ENCODE peak calls at places on chromosome 9, in six cellular contexts. B, G, N, V, R and L are unnamed samples.

GRCh38 chr9:89776795-89777194 is 172.0 kb downstream of the GADD45G start:
- DNase-seq in R (no peak), N (no peak), G (no peak), B (no peak), V (no peak), L (no peak)

GRCh38 chr9:109273869-109274268 is 47.0 kb downstream of the EPB41L4B start:
- DNase-seq in G (no peak), N (no peak), B (no peak), R (no peak), V (no peak), L (no peak)

GRCh38 chr9:136228107-136228875 is 17.3 kb downstream of the QSOX2 start:
- DNase-seq in B (no peak), R (no peak), N (peak), V (no peak), G (peak), L (peak)

GRCh38 chr9:89597711-89598707 is 6.8 kb upstream of the GADD45G start:
- DNase-seq in V (peak), G (peak), N (peak), R (peak), B (peak), L (peak)

GRCh38 chr9:7653262-7653661 is 146.3 kb downstream of the DMAC1 start:
- DNase-seq in R (no peak), G (no peak), V (no peak), N (no peak), B (no peak), L (no peak)

GRCh38 chr9:85522459-85523092 is 219.2 kb downstream of the AGTPBP1 start:
- DNase-seq in B (peak), N (peak), R (peak), G (peak), V (peak), L (no peak)

GRCh38 chr9:124248066-124248465 is 9.7 kb upstream of the NEK6 start:
- DNase-seq in V (no peak), N (no peak), B (no peak), R (no peak), G (no peak), L (peak)

GRCh38 chr9:135782946-135783345 is 81.0 kb downstream of the KCNT1 start:
- DNase-seq in V (no peak), B (no peak), G (no peak), R (no peak), N (no peak), L (no peak)

GRCh38 chr9:4987996-4988421 is 2.9 kb downstream of the JAK2 start:
- DNase-seq in N (peak), V (no peak), G (peak), B (peak), R (peak), L (no peak)

GRCh38 chr9:131454028-131454427 is 48.7 kb upstream of the POMT1 start:
- DNase-seq in V (no peak), B (no peak), G (no peak), N (no peak), R (no peak), L (no peak)

GRCh38 chr9:79663878-79664277 is 92.1 kb downstream of the TLE4 start:
- DNase-seq in R (no peak), N (no peak), G (no peak), B (no peak), V (no peak), L (no peak)

GRCh38 chr9:114077162-114077837 is 800 bp downstream of the AMBP start:
- DNase-seq in G (no peak), N (no peak), R (no peak), B (no peak), V (no peak), L (no peak)

GRCh38 chr9:114339130-114339908 is 9.7 kb downstream of the ORM2 start:
- DNase-seq in R (peak), G (peak), N (peak), B (peak), V (peak), L (peak)

GRCh38 chr9:33318225-33318624 is 27.9 kb downstream of the NFX1 start:
- DNase-seq in B (no peak), N (no peak), G (no peak), R (no peak), V (no peak), L (no peak)

GRCh38 chr9:100100268-100100667 is 1.2 kb downstream of the INVS start:
- DNase-seq in R (no peak), N (no peak), V (no peak), G (no peak), B (no peak), L (no peak)

GRCh38 chr9:3342159-3342777 is 183.5 kb downstream of the RFX3 start:
- DNase-seq in R (no peak), N (no peak), V (no peak), B (no peak), G (peak), L (no peak)

GRCh38 chr9:129378241-129378661 is 200.2 kb upstream of the IER5L start:
- DNase-seq in G (no peak), N (no peak), V (no peak), B (no peak), R (no peak), L (no peak)

GRCh38 chr9:89750117-89750551 is 145.3 kb downstream of the GADD45G start:
- DNase-seq in R (no peak), N (no peak), G (no peak), V (no peak), B (no peak), L (no peak)

GRCh38 chr9:104232781-104233341 is 138.8 kb downstream of the SMC2 start:
- DNase-seq in V (no peak), N (no peak), R (no peak), G (no peak), B (no peak), L (peak)

GRCh38 chr9:21555911-21556310 is 73.8 kb upstream of the IFNE start:
- DNase-seq in B (no peak), G (no peak), R (no peak), N (peak), V (no peak), L (no peak)

GRCh38 chr9:126373241-126373640 is 46.6 kb downstream of the MVB12B start:
- DNase-seq in R (no peak), G (peak), N (peak), B (no peak), V (no peak), L (peak)

GRCh38 chr9:5486988-5487387 is 23.3 kb upstream of the PDCD1LG2 start:
- DNase-seq in N (no peak), G (no peak), R (no peak), V (no peak), B (no peak), L (no peak)

GRCh38 chr9:117074782-117075510 is 339.9 kb downstream of the ASTN2 start:
- DNase-seq in G (no peak), R (no peak), N (no peak), V (no peak), B (no peak), L (no peak)

GRCh38 chr9:98634680-98635079 is 74.1 kb downstream of the GABBR2 start:
- DNase-seq in N (no peak), R (no peak), B (no peak), V (no peak), G (no peak), L (no peak)

GRCh38 chr9:90698874-90699440 is 56.3 kb upstream of the DIRAS2 start:
- DNase-seq in R (no peak), V (no peak), G (no peak), B (no peak), N (no peak), L (no peak)

GRCh38 chr9:98276907-98277469 is 21.5 kb upstream of the TBC1D2 start:
- DNase-seq in G (no peak), R (no peak), V (no peak), N (no peak), B (no peak), L (no peak)

GRCh38 chr9:83266618-83267543 is 203.9 kb upstream of the RASEF start:
- DNase-seq in G (no peak), V (no peak), N (no peak), R (no peak), B (peak), L (peak)

GRCh38 chr9:29285818-29286217 is 1712.5 kb upstream of the C9orf72 start:
- DNase-seq in V (no peak), N (peak), G (no peak), R (no peak), B (no peak), L (no peak)

GRCh38 chr9:104074876-104075275 is 19.2 kb upstream of the SMC2 start:
- DNase-seq in N (peak), V (no peak), R (no peak), B (no peak), G (peak), L (no peak)

GRCh38 chr9:134554750-134555655 is 86.6 kb upstream of the COL5A1 start:
- DNase-seq in N (no peak), R (no peak), B (no peak), V (no peak), G (peak), L (no peak)

GRCh38 chr9:130682490-130683121 is 11.0 kb upstream of the EXOSC2 start:
- DNase-seq in N (peak), G (peak), R (peak), B (peak), V (peak), L (peak)

GRCh38 chr9:137240321-137240840 is 706 bp upstream of the TUBB4B start:
- DNase-seq in B (peak), V (peak), G (peak), N (peak), R (peak), L (peak)
- TF ChIP-seq POLR2A in B (peak), V (peak), G (peak), N (peak), R (peak), L (peak)

GRCh38 chr9:107488400-107489143 is 997 bp downstream of the KLF4 start:
- DNase-seq in R (peak), G (peak), V (peak), N (peak), B (peak), L (no peak)
- TF ChIP-seq POLR2A in R (peak), G (peak), V (peak), N (no peak), B (peak), L (no peak)

GRCh38 chr9:133147412-133148271 is 16.1 kb downstream of the GBGT1 start:
- DNase-seq in N (peak), R (peak), V (peak), B (peak), G (peak), L (peak)

GRCh38 chr9:133149130-133150015 is 14.3 kb downstream of the GBGT1 start:
- DNase-seq in R (peak), G (peak), N (peak), B (peak), V (peak), L (peak)

GRCh38 chr9:133151041-133151440 is 12.7 kb downstream of the GBGT1 start:
- DNase-seq in B (no peak), G (no peak), V (no peak), R (no peak), N (no peak), L (no peak)

GRCh38 chr9:133146746-133147411 is 16.8 kb downstream of the GBGT1 start:
- DNase-seq in V (no peak), G (no peak), R (no peak), N (no peak), B (no peak), L (no peak)

DNA sequence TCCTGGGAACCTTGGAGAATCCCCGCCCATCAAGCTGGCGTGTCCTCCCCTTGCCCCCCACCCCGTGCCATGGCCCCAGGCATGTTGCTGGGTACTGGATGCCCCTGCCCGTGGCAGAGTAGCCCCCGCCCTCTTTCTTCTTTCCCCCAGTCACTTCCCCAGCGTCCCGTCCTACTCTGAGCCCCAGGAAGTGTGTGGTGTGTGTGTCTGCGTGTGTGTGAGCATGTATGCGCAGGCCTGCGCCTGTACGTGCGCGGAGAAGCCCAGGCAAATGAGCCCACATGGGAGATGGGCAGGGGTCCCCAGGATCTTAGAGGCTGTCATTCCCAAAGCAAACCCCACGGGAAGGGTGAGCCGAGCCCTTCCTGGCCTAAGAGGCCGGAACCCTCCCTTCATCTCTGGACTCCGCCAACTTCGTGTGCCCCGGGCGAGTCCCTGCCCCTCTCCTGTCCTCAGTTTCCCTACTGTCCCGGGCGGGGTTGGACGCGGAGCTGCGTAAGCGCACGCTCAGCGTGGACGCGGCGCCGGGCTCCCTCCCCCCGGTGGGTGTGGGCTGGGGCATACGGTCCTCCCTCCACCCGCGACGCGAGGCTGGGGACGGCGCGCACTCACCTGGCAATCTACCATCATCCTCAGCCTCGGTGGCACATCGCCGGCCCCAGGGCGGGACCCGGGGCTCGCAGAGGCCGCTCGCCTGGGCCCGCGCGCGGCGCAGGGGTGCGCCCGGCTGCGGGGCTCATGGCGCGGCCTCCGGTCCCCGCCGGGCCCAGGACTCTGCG is 15.2 kb downstream of the GBGT1 start:
- DNase-seq in V (no peak), B (peak), R (peak), N (no peak), G (peak), L (peak)
- TF ChIP-seq POLR2A in V (peak), B (peak), R (peak), N (no peak), G (peak), L (peak)

GRCh38 chr9:127817881-127818434 is 15.3 kb downstream of the FPGS start:
- DNase-seq in V (no peak), B (no peak), N (no peak), R (no peak), G (no peak), L (no peak)
- TF ChIP-seq POLR2A in V (no peak), B (no peak), N (no peak), R (no peak), G (no peak), L (no peak)

GRCh38 chr9:38394419-38394818 is 1.9 kb downstream of the ALDH1B1 start:
- DNase-seq in V (no peak), R (peak), B (no peak), G (no peak), N (no peak), L (no peak)

GRCh38 chr9:38390851-38391250 is 1.7 kb upstream of the ALDH1B1 start:
- DNase-seq in G (no peak), R (no peak), N (no peak), V (no peak), B (no peak), L (no peak)

GRCh38 chr9:38391278-38392118 is 1.0 kb upstream of the ALDH1B1 start:
- DNase-seq in G (no peak), B (no peak), R (no peak), N (no peak), V (no peak), L (no peak)

GRCh38 chr9:38393128-38393809 is 767 bp downstream of the ALDH1B1 start:
- DNase-seq in N (no peak), G (no peak), R (no peak), B (no peak), V (no peak), L (no peak)

GRCh38 chr9:38392235-38393127 is at the start of gene ALDH1B1:
- DNase-seq in G (peak), R (peak), N (peak), V (peak), B (peak), L (peak)
- TF ChIP-seq POLR2A in G (peak), R (peak), N (peak), V (no peak), B (peak), L (peak)

DNA sequence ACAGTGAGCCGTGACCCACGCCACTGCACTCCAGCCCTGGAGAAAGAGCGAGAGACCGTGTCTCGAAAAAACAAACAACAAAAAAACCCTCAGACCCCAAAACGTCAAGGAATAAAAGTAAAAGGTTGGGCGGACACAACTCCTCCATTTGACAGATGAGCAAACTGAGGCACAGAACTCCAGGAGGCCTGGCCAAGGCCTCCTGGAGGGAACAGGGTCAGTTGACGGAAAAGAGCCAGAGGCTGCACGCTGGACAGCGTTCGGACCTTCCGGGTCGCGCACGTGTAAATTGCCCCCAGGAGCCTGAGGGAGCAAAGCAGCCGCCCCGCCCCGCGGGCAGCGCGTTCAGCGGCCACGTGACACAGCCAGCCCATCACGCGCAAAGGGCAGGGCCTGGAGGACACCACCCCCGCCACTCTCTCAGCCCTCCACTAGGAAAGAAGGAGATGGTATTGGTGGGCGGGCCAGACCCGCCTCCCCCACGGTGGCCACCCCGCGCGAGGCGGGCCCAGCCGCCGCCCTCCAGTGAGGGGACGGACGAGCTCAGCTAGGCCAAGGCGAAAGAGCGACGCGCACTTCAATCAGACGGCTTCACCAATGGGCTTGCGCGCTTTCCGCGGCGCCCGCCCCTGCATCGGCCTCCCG is 81.5 kb downstream of the PTPDC1 start:
- DNase-seq in N (peak), R (peak), G (peak), V (peak), B (peak), L (peak)
- TF ChIP-seq POLR2A in N (peak), R (no peak), G (no peak), V (no peak), B (no peak), L (peak)

GRCh38 chr9:94033383-94033782 is 50.9 kb upstream of the PTPDC1 start:
- DNase-seq in B (no peak), G (no peak), N (no peak), R (no peak), V (no peak), L (no peak)

GRCh38 chr9:94031946-94032345 is 52.3 kb upstream of the PTPDC1 start:
- DNase-seq in R (no peak), G (no peak), B (no peak), V (no peak), N (no peak), L (no peak)

GRCh38 chr9:94031380-94031779 is 52.9 kb upstream of the PTPDC1 start:
- DNase-seq in V (no peak), G (no peak), B (no peak), N (no peak), R (no peak), L (no peak)

GRCh38 chr9:94029932-94030317 is 54.3 kb upstream of the PTPDC1 start:
- DNase-seq in B (no peak), N (no peak), R (no peak), G (no peak), V (no peak), L (no peak)

GRCh38 chr9:94030318-94031179 is 53.7 kb upstream of the PTPDC1 start:
- DNase-seq in G (peak), N (peak), R (peak), B (peak), V (peak), L (peak)
- TF ChIP-seq POLR2A in G (peak), N (peak), R (peak), B (peak), V (peak), L (peak)

GRCh38 chr9:224540-225520 is 10.2 kb downstream of the DOCK8 start:
- DNase-seq in G (no peak), B (no peak), N (peak), V (no peak), R (no peak), L (no peak)

GRCh38 chr9:227882-228281 is 13.2 kb downstream of the DOCK8 start:
- DNase-seq in R (no peak), B (no peak), N (no peak), V (peak), G (no peak), L (no peak)

GRCh38 chr9:223167-223566 is 8.5 kb downstream of the DOCK8 start:
- DNase-seq in V (no peak), N (no peak), R (no peak), G (no peak), B (no peak), L (no peak)

GRCh38 chr9:219670-220365 is 5.2 kb downstream of the DOCK8 start:
- DNase-seq in R (no peak), B (no peak), N (no peak), G (no peak), V (peak), L (no peak)

GRCh38 chr9:221989-222776 is 7.5 kb downstream of the DOCK8 start:
- DNase-seq in V (peak), R (no peak), N (no peak), G (no peak), B (no peak), L (no peak)
- TF ChIP-seq POLR2A in V (no peak), R (no peak), N (no peak), G (no peak), B (no peak), L (no peak)

GRCh38 chr9:35914307-35914807 is 5.1 kb downstream of the SPAAR start:
- DNase-seq in N (peak), G (peak), R (peak), V (peak), B (peak), L (no peak)
- TF ChIP-seq POLR2A in N (no peak), G (no peak), R (peak), V (no peak), B (peak), L (no peak)